ENCODE peak calls at places on chromosome 4, in nine cellular contexts. One of them, this sample, is unnamed.

GRCh38 chr4:48944252-48944651 is 37.7 kb upstream of the OCIAD2 start:
- DNase-seq in kidney tubule cell: peak; percentile 74
- DNase-seq in non-pigmented ciliary epithelial cell: no peak
- DNase-seq in stimulated activated naive B cell treated with anti-CD40 and anti-IgM and Interleukin-4, amounts not matched to agents 10 μg/mL and 1 μg/mL and 100 μg/mL, for 72 hours: no peak
- DNase-seq in stromal cell of bone marrow: no peak
- DNase-seq in GM12891: no peak
- DNase-seq in activated naive CD8-positive, alpha-beta T cell treated with anti-CD3 and anti-CD28 coated beads, Interleukin-2, amount 50 U/mL, for 24 hours: no peak
- DNase-seq in mesendoderm: peak; percentile 69
- DNase-seq in RWPE1: peak; percentile 92
- DNase-seq in this sample: peak; percentile 75

GRCh38 chr4:148004228-148004813 is 272.4 kb downstream of the ARHGAP10 start:
- DNase-seq in stromal cell of bone marrow: peak; percentile 58
- DNase-seq in RWPE1: no peak
- DNase-seq in activated naive CD8-positive, alpha-beta T cell treated with anti-CD3 and anti-CD28 coated beads, Interleukin-2, amount 50 U/mL, for 24 hours: no peak
- DNase-seq in non-pigmented ciliary epithelial cell: no peak
- DNase-seq in kidney tubule cell: peak; percentile 18
- DNase-seq in GM12891: no peak
- DNase-seq in mesendoderm: no peak
- DNase-seq in stimulated activated naive B cell treated with anti-CD40 and anti-IgM and Interleukin-4, amounts not matched to agents 10 μg/mL and 1 μg/mL and 100 μg/mL, for 72 hours: no peak
- DNase-seq in this sample: peak; percentile 59

GRCh38 chr4:76354517-76355473 is 48.3 kb downstream of the STBD1 start:
- DNase-seq in stromal cell of bone marrow: no peak
- DNase-seq in GM12891: no peak
- DNase-seq in activated naive CD8-positive, alpha-beta T cell treated with anti-CD3 and anti-CD28 coated beads, Interleukin-2, amount 50 U/mL, for 24 hours: peak; percentile 9
- DNase-seq in RWPE1: no peak
- DNase-seq in kidney tubule cell: no peak
- DNase-seq in mesendoderm: no peak
- DNase-seq in non-pigmented ciliary epithelial cell: no peak
- DNase-seq in stimulated activated naive B cell treated with anti-CD40 and anti-IgM and Interleukin-4, amounts not matched to agents 10 μg/mL and 1 μg/mL and 100 μg/mL, for 72 hours: no peak
- DNase-seq in this sample: no peak

GRCh38 chr4:142547974-142548373 is 298.1 kb downstream of the INPP4B start:
- DNase-seq in kidney tubule cell: peak; percentile 59
- DNase-seq in RWPE1: peak; percentile 15
- DNase-seq in activated naive CD8-positive, alpha-beta T cell treated with anti-CD3 and anti-CD28 coated beads, Interleukin-2, amount 50 U/mL, for 24 hours: no peak
- DNase-seq in GM12891: no peak
- DNase-seq in mesendoderm: no peak
- DNase-seq in stimulated activated naive B cell treated with anti-CD40 and anti-IgM and Interleukin-4, amounts not matched to agents 10 μg/mL and 1 μg/mL and 100 μg/mL, for 72 hours: no peak
- DNase-seq in stromal cell of bone marrow: no peak
- DNase-seq in non-pigmented ciliary epithelial cell: peak; percentile 32
- DNase-seq in this sample: peak; percentile 47

GRCh38 chr4:16129336-16129735 is 45.5 kb upstream of the PROM1 start:
- DNase-seq in RWPE1: no peak
- DNase-seq in GM12891: no peak
- DNase-seq in mesendoderm: peak; percentile 73
- DNase-seq in activated naive CD8-positive, alpha-beta T cell treated with anti-CD3 and anti-CD28 coated beads, Interleukin-2, amount 50 U/mL, for 24 hours: no peak
- DNase-seq in stromal cell of bone marrow: no peak
- DNase-seq in kidney tubule cell: no peak
- DNase-seq in stimulated activated naive B cell treated with anti-CD40 and anti-IgM and Interleukin-4, amounts not matched to agents 10 μg/mL and 1 μg/mL and 100 μg/mL, for 72 hours: no peak
- DNase-seq in non-pigmented ciliary epithelial cell: no peak
- DNase-seq in this sample: no peak

GRCh38 chr4:16608123-16608522 is 290.3 kb downstream of the LDB2 start:
- DNase-seq in kidney tubule cell: no peak
- DNase-seq in stimulated activated naive B cell treated with anti-CD40 and anti-IgM and Interleukin-4, amounts not matched to agents 10 μg/mL and 1 μg/mL and 100 μg/mL, for 72 hours: no peak
- DNase-seq in stromal cell of bone marrow: no peak
- DNase-seq in GM12891: no peak
- DNase-seq in activated naive CD8-positive, alpha-beta T cell treated with anti-CD3 and anti-CD28 coated beads, Interleukin-2, amount 50 U/mL, for 24 hours: no peak
- DNase-seq in mesendoderm: peak; percentile 56
- DNase-seq in non-pigmented ciliary epithelial cell: no peak
- DNase-seq in RWPE1: no peak
- DNase-seq in this sample: no peak

GRCh38 chr4:183876268-183876934 is 28.7 kb upstream of the STOX2 start:
- DNase-seq in GM12891: no peak
- DNase-seq in kidney tubule cell: peak; percentile 95
- DNase-seq in activated naive CD8-positive, alpha-beta T cell treated with anti-CD3 and anti-CD28 coated beads, Interleukin-2, amount 50 U/mL, for 24 hours: no peak
- DNase-seq in stromal cell of bone marrow: peak; percentile 56
- DNase-seq in mesendoderm: no peak
- DNase-seq in non-pigmented ciliary epithelial cell: peak; percentile 36
- DNase-seq in RWPE1: peak; percentile 55
- DNase-seq in stimulated activated naive B cell treated with anti-CD40 and anti-IgM and Interleukin-4, amounts not matched to agents 10 μg/mL and 1 μg/mL and 100 μg/mL, for 72 hours: no peak
- DNase-seq in this sample: peak; percentile 80

GRCh38 chr4:165118256-165118909 is 5.7 kb upstream of the TMEM192 start:
- DNase-seq in kidney tubule cell: no peak
- DNase-seq in activated naive CD8-positive, alpha-beta T cell treated with anti-CD3 and anti-CD28 coated beads, Interleukin-2, amount 50 U/mL, for 24 hours: no peak
- DNase-seq in mesendoderm: no peak
- DNase-seq in non-pigmented ciliary epithelial cell: no peak
- DNase-seq in RWPE1: no peak
- DNase-seq in stromal cell of bone marrow: no peak
- DNase-seq in GM12891: no peak
- DNase-seq in stimulated activated naive B cell treated with anti-CD40 and anti-IgM and Interleukin-4, amounts not matched to agents 10 μg/mL and 1 μg/mL and 100 μg/mL, for 72 hours: no peak
- DNase-seq in this sample: no peak

GRCh38 chr4:108762559-108763225 is at the start of gene ETNPPL:
- DNase-seq in activated naive CD8-positive, alpha-beta T cell treated with anti-CD3 and anti-CD28 coated beads, Interleukin-2, amount 50 U/mL, for 24 hours: peak; percentile 34
- DNase-seq in RWPE1: no peak
- DNase-seq in kidney tubule cell: peak; percentile 23
- DNase-seq in GM12891: peak; percentile 19
- DNase-seq in stromal cell of bone marrow: no peak
- DNase-seq in mesendoderm: peak; percentile 62
- DNase-seq in stimulated activated naive B cell treated with anti-CD40 and anti-IgM and Interleukin-4, amounts not matched to agents 10 μg/mL and 1 μg/mL and 100 μg/mL, for 72 hours: no peak
- DNase-seq in non-pigmented ciliary epithelial cell: no peak
- DNase-seq in this sample: no peak

GRCh38 chr4:11197942-11198341 is 230.8 kb downstream of the HS3ST1 start:
- DNase-seq in kidney tubule cell: no peak
- DNase-seq in GM12891: no peak
- DNase-seq in non-pigmented ciliary epithelial cell: no peak
- DNase-seq in mesendoderm: no peak
- DNase-seq in activated naive CD8-positive, alpha-beta T cell treated with anti-CD3 and anti-CD28 coated beads, Interleukin-2, amount 50 U/mL, for 24 hours: no peak
- DNase-seq in stromal cell of bone marrow: no peak
- DNase-seq in stimulated activated naive B cell treated with anti-CD40 and anti-IgM and Interleukin-4, amounts not matched to agents 10 μg/mL and 1 μg/mL and 100 μg/mL, for 72 hours: no peak
- DNase-seq in RWPE1: no peak
- DNase-seq in this sample: no peak

GRCh38 chr4:26476545-26476944 is 13.7 kb downstream of the CCKAR start:
- DNase-seq in stromal cell of bone marrow: no peak
- DNase-seq in mesendoderm: no peak
- DNase-seq in non-pigmented ciliary epithelial cell: no peak
- DNase-seq in activated naive CD8-positive, alpha-beta T cell treated with anti-CD3 and anti-CD28 coated beads, Interleukin-2, amount 50 U/mL, for 24 hours: no peak
- DNase-seq in stimulated activated naive B cell treated with anti-CD40 and anti-IgM and Interleukin-4, amounts not matched to agents 10 μg/mL and 1 μg/mL and 100 μg/mL, for 72 hours: no peak
- DNase-seq in kidney tubule cell: no peak
- DNase-seq in GM12891: no peak
- DNase-seq in RWPE1: no peak
- DNase-seq in this sample: no peak

GRCh38 chr4:121669163-121669550 is 27.6 kb downstream of the ANXA5 start:
- DNase-seq in non-pigmented ciliary epithelial cell: peak; percentile 40
- DNase-seq in RWPE1: no peak
- DNase-seq in mesendoderm: no peak
- DNase-seq in stromal cell of bone marrow: peak; percentile 57
- DNase-seq in activated naive CD8-positive, alpha-beta T cell treated with anti-CD3 and anti-CD28 coated beads, Interleukin-2, amount 50 U/mL, for 24 hours: no peak
- DNase-seq in GM12891: no peak
- DNase-seq in stimulated activated naive B cell treated with anti-CD40 and anti-IgM and Interleukin-4, amounts not matched to agents 10 μg/mL and 1 μg/mL and 100 μg/mL, for 72 hours: no peak
- DNase-seq in kidney tubule cell: no peak
- DNase-seq in this sample: no peak

This sample was measured in renal cortical epithelial cell.